ENCODE peak calls at places on chromosomes 3 and 15, in four cellular contexts. One of them, this sample, is unnamed.

GRCh38 chr3:42704136-42704841 is 1.7 kb upstream of the HHATL start:
- DNase-seq in spleen: no peak
- DNase-seq in CD8-positive, alpha-beta T cell: no peak
- DNase-seq in neuronal stem cell: no peak
- DNase-seq in this sample: no peak

GRCh38 chr3:61824553-61825135 is 263.3 kb downstream of the PTPRG start:
- DNase-seq in CD8-positive, alpha-beta T cell: no peak
- DNase-seq in spleen: no peak
- DNase-seq in neuronal stem cell: no peak
- DNase-seq in this sample: no peak

GRCh38 chr15:100405179-100405578 is 63.4 kb upstream of the ADAMTS17 start:
- DNase-seq in CD8-positive, alpha-beta T cell: no peak
- DNase-seq in spleen: no peak
- DNase-seq in neuronal stem cell: no peak
- DNase-seq in this sample: no peak

GRCh38 chr3:71051893-71052687 is 531.4 kb downstream of the FOXP1 start:
- DNase-seq in neuronal stem cell: no peak
- DNase-seq in CD8-positive, alpha-beta T cell: no peak
- DNase-seq in spleen: no peak
- DNase-seq in this sample: no peak

GRCh38 chr3:158974905-158975304 is 173.1 kb downstream of the MFSD1 start:
- DNase-seq in neuronal stem cell: no peak
- DNase-seq in CD8-positive, alpha-beta T cell: no peak
- DNase-seq in spleen: no peak
- DNase-seq in this sample: no peak

GRCh38 chr3:55440406-55440708 is 46.7 kb downstream of the WNT5A start:
- DNase-seq in spleen: no peak
- DNase-seq in neuronal stem cell: no peak
- DNase-seq in CD8-positive, alpha-beta T cell: no peak
- DNase-seq in this sample: no peak

GRCh38 chr3:183991403-183991802 is 26.3 kb downstream of the ABCC5 start:
- DNase-seq in spleen: no peak
- DNase-seq in CD8-positive, alpha-beta T cell: no peak
- DNase-seq in neuronal stem cell: no peak
- DNase-seq in this sample: no peak

GRCh38 chr15:72169921-72170611 is 27.5 kb downstream of the GRAMD2A start:
- DNase-seq in CD8-positive, alpha-beta T cell: no peak
- DNase-seq in neuronal stem cell: no peak
- DNase-seq in spleen: peak; percentile 20
- DNase-seq in this sample: peak; percentile 78

GRCh38 chr3:159232966-159233365 is 431.1 kb downstream of the MFSD1 start:
- DNase-seq in neuronal stem cell: no peak
- DNase-seq in CD8-positive, alpha-beta T cell: no peak
- DNase-seq in spleen: no peak
- DNase-seq in this sample: no peak

GRCh38 chr3:158918008-158918407 is 116.2 kb downstream of the MFSD1 start:
- DNase-seq in neuronal stem cell: peak; percentile 37
- DNase-seq in CD8-positive, alpha-beta T cell: no peak
- DNase-seq in spleen: no peak
- DNase-seq in this sample: peak; percentile 52

GRCh38 chr15:76058714-76059319 is 968 bp upstream of the TMEM266 start:
- DNase-seq in CD8-positive, alpha-beta T cell: peak; percentile 6
- DNase-seq in neuronal stem cell: peak; percentile 15
- DNase-seq in spleen: no peak
- DNase-seq in this sample: peak; percentile 41

GRCh38 chr15:77004189-77004588 is 9.3 kb downstream of the PSTPIP1 start:
- DNase-seq in CD8-positive, alpha-beta T cell: no peak
- DNase-seq in neuronal stem cell: no peak
- DNase-seq in spleen: peak; percentile 89
- DNase-seq in this sample: no peak

GRCh38 chr15:74454764-74455500 is 6.0 kb downstream of the UBL7 start:
- DNase-seq in neuronal stem cell: no peak
- DNase-seq in spleen: no peak
- DNase-seq in CD8-positive, alpha-beta T cell: no peak
- DNase-seq in this sample: no peak

DNA sequence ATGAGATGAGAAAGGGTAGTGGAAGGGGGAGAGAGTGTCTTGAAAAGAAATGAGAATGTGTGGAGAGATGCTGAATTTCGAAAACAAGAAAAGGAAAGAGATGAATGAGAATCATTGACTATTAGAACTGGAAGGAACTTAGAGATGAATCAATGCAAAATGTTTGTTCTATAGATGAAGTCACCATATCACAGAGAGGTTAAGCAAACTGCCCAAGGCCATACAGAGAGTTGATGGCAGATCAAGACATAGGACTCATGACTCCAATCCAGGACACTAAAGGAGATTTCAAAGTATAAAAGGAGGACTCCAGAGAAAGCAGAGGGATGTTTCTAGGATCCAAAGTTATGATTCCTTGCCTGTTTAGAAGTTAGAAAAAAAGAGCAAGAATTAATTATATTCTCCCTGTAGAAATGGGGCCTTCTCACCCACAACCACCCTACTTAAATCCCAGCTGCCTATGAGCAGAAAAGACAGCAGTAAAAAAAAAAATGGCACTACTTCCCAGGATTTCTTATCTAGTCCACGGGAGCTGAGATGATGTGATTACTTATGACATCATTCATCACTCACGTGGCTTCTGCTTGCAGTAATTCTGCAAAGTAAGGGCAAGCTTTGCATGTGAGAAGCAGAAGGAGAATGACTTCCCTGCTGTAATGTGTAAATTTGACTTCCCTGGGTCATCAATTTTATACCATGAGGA is 210.8 kb upstream of the MRPL3 start:
- DNase-seq in spleen: no peak
- DNase-seq in neuronal stem cell: no peak
- DNase-seq in CD8-positive, alpha-beta T cell: no peak
- DNase-seq in this sample: no peak
- H3K4me3 ChIP-seq in spleen: no peak overlapping the region
- H3K4me3 ChIP-seq in neuronal stem cell: no peak overlapping the region
- H3K4me3 ChIP-seq in CD8-positive, alpha-beta T cell: no peak overlapping the region
- H3K4me3 ChIP-seq in this sample: no peak overlapping the region

GRCh38 chr3:116341916-116342315 is 103.4 kb downstream of the LSAMP start:
- DNase-seq in neuronal stem cell: no peak
- DNase-seq in CD8-positive, alpha-beta T cell: no peak
- DNase-seq in spleen: no peak
- DNase-seq in this sample: no peak

GRCh38 chr3:116340680-116341216 is 104.5 kb downstream of the LSAMP start:
- DNase-seq in neuronal stem cell: no peak
- DNase-seq in spleen: no peak
- DNase-seq in CD8-positive, alpha-beta T cell: no peak
- DNase-seq in this sample: no peak

GRCh38 chr3:116341381-116341780 is 103.9 kb downstream of the LSAMP start:
- DNase-seq in neuronal stem cell: no peak
- DNase-seq in spleen: no peak
- DNase-seq in CD8-positive, alpha-beta T cell: no peak
- DNase-seq in this sample: no peak

GRCh38 chr3:116339441-116340028 is 105.8 kb downstream of the LSAMP start:
- DNase-seq in CD8-positive, alpha-beta T cell: no peak
- DNase-seq in neuronal stem cell: no peak
- DNase-seq in spleen: no peak
- DNase-seq in this sample: no peak

GRCh38 chr3:116342499-116342898 is 102.8 kb downstream of the LSAMP start:
- DNase-seq in spleen: no peak
- DNase-seq in CD8-positive, alpha-beta T cell: no peak
- DNase-seq in neuronal stem cell: no peak
- DNase-seq in this sample: no peak
- H3K4me1 ChIP-seq in spleen: no peaks in the 10 kb centered on the region
- H3K4me1 ChIP-seq in CD8-positive, alpha-beta T cell: no peaks in the 10 kb centered on the region
- H3K4me1 ChIP-seq in neuronal stem cell: peaks cover 5% of the 10 kb centered on the region
- H3K4me1 ChIP-seq in this sample: no peaks in the 10 kb centered on the region

GRCh38 chr3:11604139-11604895 is 39.4 kb downstream of the VGLL4 start:
- DNase-seq in spleen: no peak
- DNase-seq in neuronal stem cell: no peak
- DNase-seq in CD8-positive, alpha-beta T cell: no peak
- DNase-seq in this sample: no peak
- H3K4me3 ChIP-seq in spleen: no peak overlapping the region
- H3K4me3 ChIP-seq in neuronal stem cell: no peak overlapping the region
- H3K4me3 ChIP-seq in CD8-positive, alpha-beta T cell: no peak overlapping the region
- H3K4me3 ChIP-seq in this sample: no peak overlapping the region

GRCh38 chr3:50126287-50127211 is 28.6 kb upstream of the SEMA3F start:
- DNase-seq in CD8-positive, alpha-beta T cell: no peak
- DNase-seq in spleen: peak; percentile 73
- DNase-seq in neuronal stem cell: no peak
- DNase-seq in this sample: peak; percentile 63
- H3K4me1 ChIP-seq in CD8-positive, alpha-beta T cell: no peaks in the 10 kb centered on the region
- H3K4me1 ChIP-seq in spleen: peaks cover 8% of the 10 kb centered on the region
- H3K4me1 ChIP-seq in neuronal stem cell: peaks cover 32% of the 10 kb centered on the region
- H3K4me1 ChIP-seq in this sample: peaks cover 49% of the 10 kb centered on the region

GRCh38 chr3:195582947-195583346 is 793 bp downstream of the APOD start:
- DNase-seq in spleen: no peak
- DNase-seq in CD8-positive, alpha-beta T cell: no peak
- DNase-seq in neuronal stem cell: no peak
- DNase-seq in this sample: no peak
- H3K4me3 ChIP-seq in spleen: no peak overlapping the region
- H3K4me3 ChIP-seq in CD8-positive, alpha-beta T cell: no peak overlapping the region
- H3K4me3 ChIP-seq in neuronal stem cell: no peak overlapping the region
- H3K4me3 ChIP-seq in this sample: no peak overlapping the region

GRCh38 chr3:4474683-4475490 is 7.8 kb upstream of the SUMF1 start:
- DNase-seq in neuronal stem cell: peak; percentile 31
- DNase-seq in CD8-positive, alpha-beta T cell: no peak
- DNase-seq in spleen: no peak
- DNase-seq in this sample: no peak
- H3K4me1 ChIP-seq in neuronal stem cell: peaks cover 6% of the 10 kb centered on the region
- H3K4me1 ChIP-seq in CD8-positive, alpha-beta T cell: no peaks in the 10 kb centered on the region
- H3K4me1 ChIP-seq in spleen: peaks cover 6% of the 10 kb centered on the region
- H3K4me1 ChIP-seq in this sample: no peaks in the 10 kb centered on the region

DNA sequence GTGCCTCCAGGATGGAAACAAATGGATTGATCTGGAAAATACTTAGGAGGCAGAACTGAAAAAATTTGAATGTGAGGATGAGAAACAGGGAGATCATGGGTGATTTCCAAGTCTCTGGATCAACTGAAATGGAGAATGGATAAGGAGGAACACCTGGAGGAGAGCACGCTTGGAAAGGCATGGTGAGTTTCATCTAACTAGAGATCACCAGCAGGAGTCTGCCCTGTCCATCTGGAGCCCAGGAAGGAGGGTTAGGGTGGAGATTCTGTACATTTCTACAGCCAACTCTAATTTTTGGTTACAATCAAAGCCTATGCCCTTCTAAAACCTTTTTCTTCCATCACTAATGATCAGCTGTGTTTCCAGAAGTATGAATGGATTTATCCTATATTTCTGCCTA is 995.9 kb upstream of the CFAP20DC start:
- DNase-seq in CD8-positive, alpha-beta T cell: no peak
- DNase-seq in spleen: no peak
- DNase-seq in neuronal stem cell: no peak
- DNase-seq in this sample: no peak
- H3K4me3 ChIP-seq in CD8-positive, alpha-beta T cell: no peak overlapping the region
- H3K4me3 ChIP-seq in spleen: no peak overlapping the region
- H3K4me3 ChIP-seq in neuronal stem cell: no peak overlapping the region
- H3K4me3 ChIP-seq in this sample: no peak overlapping the region

GRCh38 chr15:60396560-60396963 is 1.2 kb downstream of the ANXA2 start:
- DNase-seq in CD8-positive, alpha-beta T cell: no peak
- DNase-seq in spleen: no peak
- DNase-seq in neuronal stem cell: no peak
- DNase-seq in this sample: peak; percentile 34

GRCh38 chr15:60395276-60396011 is 2.3 kb downstream of the ANXA2 start:
- DNase-seq in neuronal stem cell: no peak
- DNase-seq in spleen: no peak
- DNase-seq in CD8-positive, alpha-beta T cell: no peak
- DNase-seq in this sample: no peak

GRCh38 chr15:60397772-60398445 is at the start of gene ANXA2:
- DNase-seq in spleen: peak; percentile 94
- DNase-seq in CD8-positive, alpha-beta T cell: peak; percentile 85
- DNase-seq in neuronal stem cell: no peak
- DNase-seq in this sample: peak; percentile 89

GRCh38 chr15:60396100-60396499 is 1.7 kb downstream of the ANXA2 start:
- DNase-seq in neuronal stem cell: no peak
- DNase-seq in spleen: no peak
- DNase-seq in CD8-positive, alpha-beta T cell: no peak
- DNase-seq in this sample: no peak

DNA sequence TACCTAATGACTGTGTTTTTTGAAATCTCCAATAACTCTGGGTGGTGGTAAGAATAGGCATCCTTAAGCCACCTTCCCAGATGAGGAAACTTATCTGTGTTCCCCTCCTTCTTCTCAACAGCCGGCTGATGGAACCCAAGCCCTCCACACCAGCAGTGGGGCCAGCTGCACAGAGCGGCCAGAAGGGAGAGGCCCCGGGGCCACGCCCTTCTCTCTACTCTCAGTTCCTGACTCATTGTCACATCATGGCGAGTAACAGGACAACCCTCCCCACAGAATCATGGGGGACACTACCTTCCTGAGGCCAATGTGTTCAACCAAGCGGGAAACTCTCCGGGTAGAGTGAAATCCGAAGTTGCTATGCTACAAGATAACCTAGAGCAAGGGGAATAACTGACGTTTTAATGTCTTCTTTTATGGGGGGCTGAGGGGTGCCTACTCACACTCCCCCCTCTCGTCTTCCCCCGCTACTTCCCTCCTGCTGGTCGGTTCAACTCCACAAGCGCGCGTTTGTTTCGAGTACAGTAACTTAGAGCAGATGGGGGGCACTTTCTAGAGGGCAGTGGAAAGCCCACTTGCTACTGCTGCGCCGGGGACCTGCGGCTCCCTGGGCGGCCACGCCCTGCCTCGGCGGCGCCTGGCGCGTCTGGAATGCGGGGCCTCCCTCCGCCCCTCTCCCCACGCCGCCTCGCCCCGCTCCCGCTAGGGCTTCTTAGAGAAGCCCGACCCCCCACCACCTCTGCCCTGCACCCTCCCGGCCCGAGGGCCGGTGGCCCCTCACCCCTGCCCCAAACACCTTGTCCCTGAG is 618 bp downstream of the ANXA2 start:
- DNase-seq in neuronal stem cell: no peak
- DNase-seq in CD8-positive, alpha-beta T cell: peak; percentile 39
- DNase-seq in spleen: peak; percentile 85
- DNase-seq in this sample: peak; percentile 84
- H3K4me1 ChIP-seq in neuronal stem cell: peaks cover 28% of the 10 kb centered on the region
- H3K4me1 ChIP-seq in CD8-positive, alpha-beta T cell: peaks cover 14% of the 10 kb centered on the region
- H3K4me1 ChIP-seq in spleen: peaks cover 52% of the 10 kb centered on the region
- H3K4me1 ChIP-seq in this sample: peaks cover 60% of the 10 kb centered on the region

This sample was measured in Caco-2.